ENCODE peak calls at places on chromosomes 2 and 18, in seven cellular contexts. S, C, F, I, R, W and L are unnamed samples.

GRCh38 chr2:129734343-129735034 is 245.0 kb upstream of the RAB6C start:
- DNase-seq in S (no peak), C (no peak), F (no peak), I (no peak), R (no peak), W (no peak), L (no peak)

GRCh38 chr2:189751080-189751658 is 11.4 kb downstream of the OSGEPL1 start:
- DNase-seq in S (no peak), C (peak; percentile 61), F (no peak), I (peak; percentile 52), R (peak; percentile 57), W (no peak), L (peak; percentile 50)

GRCh38 chr2:217919781-217920351 is 82.9 kb downstream of the TNS1 start:
- DNase-seq in S (no peak), C (no peak), F (peak; percentile 77), I (peak; percentile 89), R (peak; percentile 54), W (peak; percentile 60), L (no peak)

GRCh38 chr2:229314117-229314516 is 43.0 kb upstream of the PID1 start:
- DNase-seq in S (no peak), C (no peak), F (no peak), I (peak; percentile 50), R (no peak), W (no peak), L (no peak)

GRCh38 chr2:42001696-42002331 is 46.0 kb upstream of the PKDCC start:
- DNase-seq in S (no peak), C (no peak), F (peak; percentile 29), I (no peak), R (no peak), W (no peak), L (no peak)

GRCh38 chr2:28009732-28010131 is 119.2 kb downstream of the BABAM2 start:
- DNase-seq in S (no peak), C (no peak), F (no peak), I (peak; percentile 33), R (no peak), W (no peak), L (no peak)

GRCh38 chr18:36095936-36096519 is 28.7 kb upstream of the RPRD1A start:
- DNase-seq in S (no peak), C (peak; percentile 4), F (peak; percentile 44), I (peak; percentile 89), R (peak; percentile 69), W (no peak), L (no peak)

GRCh38 chr2:235390816-235391194 is 103.0 kb upstream of the AGAP1 start:
- DNase-seq in S (no peak), C (no peak), F (no peak), I (no peak), R (no peak), W (no peak), L (no peak)

GRCh38 chr18:77059294-77059916 is 73.2 kb downstream of the MBP start:
- DNase-seq in S (no peak), C (peak; percentile 50), F (no peak), I (peak; percentile 82), R (peak; percentile 91), W (no peak), L (peak; percentile 45)

GRCh38 chr2:100242891-100243670 is 79.2 kb downstream of the LONRF2 start:
- DNase-seq in S (peak; percentile 63), C (peak; percentile 63), F (no peak), I (peak; percentile 59), R (peak; percentile 77), W (no peak), L (peak; percentile 91)

GRCh38 chr2:20229322-20230201 is 4.6 kb upstream of the SDC1 start:
- DNase-seq in S (no peak), C (no peak), F (peak; percentile 41), I (no peak), R (no peak), W (no peak), L (no peak)

GRCh38 chr18:21448301-21448700 is 152.2 kb downstream of the ESCO1 start:
- DNase-seq in S (no peak), C (no peak), F (no peak), I (no peak), R (no peak), W (no peak), L (no peak)

GRCh38 chr18:79815657-79816056 is 17.9 kb downstream of the KCNG2 start:
- DNase-seq in S (no peak), C (no peak), F (no peak), I (no peak), R (no peak), W (no peak), L (no peak)

GRCh38 chr2:41061371-41061770 is 609.5 kb upstream of the SLC8A1 start:
- DNase-seq in S (no peak), C (no peak), F (peak; percentile 73), I (peak; percentile 2), R (no peak), W (no peak), L (no peak)

GRCh38 chr2:226690471-226691024 is 109.1 kb downstream of the IRS1 start:
- DNase-seq in S (no peak), C (no peak), F (no peak), I (no peak), R (no peak), W (no peak), L (no peak)

GRCh38 chr2:240438810-240439697 is 3.6 kb downstream of the GPC1 start:
- DNase-seq in S (no peak), C (no peak), F (no peak), I (no peak), R (no peak), W (no peak), L (no peak)

GRCh38 chr2:186848873-186849578 is at the start of gene ZSWIM2:
- DNase-seq in S (peak; percentile 36), C (no peak), F (peak; percentile 15), I (peak; percentile 95), R (no peak), W (peak; percentile 72), L (peak; percentile 89)

GRCh38 chr2:223055140-223055539 is 3.1 kb downstream of the KCNE4 start:
- DNase-seq in S (no peak), C (no peak), F (no peak), I (peak; percentile 92), R (no peak), W (no peak), L (no peak)

GRCh38 chr18:58175122-58175687 is 131.2 kb downstream of the NEDD4L start:
- DNase-seq in S (no peak), C (no peak), F (no peak), I (no peak), R (no peak), W (no peak), L (peak; percentile 46)

GRCh38 chr2:223008936-223009335 is 43.1 kb upstream of the KCNE4 start:
- DNase-seq in S (no peak), C (no peak), F (no peak), I (no peak), R (no peak), W (no peak), L (no peak)

GRCh38 chr2:146677280-146677679 is 1167.5 kb upstream of the ACVR2A start:
- DNase-seq in S (no peak), C (peak; percentile 9), F (no peak), I (no peak), R (no peak), W (no peak), L (no peak)

GRCh38 chr18:50051288-50051687 is 143.7 kb downstream of the MYO5B start:
- DNase-seq in S (no peak), C (peak; percentile 14), F (no peak), I (peak; percentile 6), R (peak; percentile 2), W (no peak), L (no peak)

GRCh38 chr2:42959148-42959992 is 167.0 kb upstream of the HAAO start:
- DNase-seq in S (no peak), C (no peak), F (no peak), I (peak; percentile 97), R (peak; percentile 97), W (no peak), L (no peak)

GRCh38 chr2:230525682-230526081 is 109.7 kb downstream of the SP100 start:
- DNase-seq in S (no peak), C (no peak), F (no peak), I (no peak), R (no peak), W (no peak), L (no peak)

GRCh38 chr18:79681484-79682387 is 2.1 kb downstream of the CTDP1 start:
- DNase-seq in S (no peak), C (no peak), F (no peak), I (no peak), R (peak; percentile 90), W (no peak), L (no peak)

GRCh38 chr2:106030287-106031268 is 163.5 kb downstream of the UXS1 start:
- DNase-seq in S (no peak), C (peak; percentile 80), F (peak; percentile 70), I (peak; percentile 88), R (peak; percentile 35), W (no peak), L (no peak)

GRCh38 chr2:29655391-29656086 is 265.8 kb downstream of the ALK start:
- DNase-seq in S (no peak), C (no peak), F (no peak), I (peak; percentile 2), R (no peak), W (no peak), L (no peak)

GRCh38 chr2:31232586-31232985 is 1.4 kb upstream of the EHD3 start:
- DNase-seq in S (no peak), C (no peak), F (no peak), I (no peak), R (no peak), W (no peak), L (no peak)

GRCh38 chr2:2590141-2590540 is 259.1 kb upstream of the MYT1L start:
- DNase-seq in S (no peak), C (no peak), F (no peak), I (no peak), R (no peak), W (no peak), L (no peak)

GRCh38 chr18:31103423-31103822 is 1.2 kb upstream of the DSC2 start:
- DNase-seq in S (no peak), C (no peak), F (no peak), I (no peak), R (no peak), W (no peak), L (no peak)

GRCh38 chr2:169221745-169222369 is 140.5 kb downstream of the LRP2 start:
- DNase-seq in S (no peak), C (no peak), F (no peak), I (peak; percentile 49), R (peak; percentile 68), W (no peak), L (no peak)
- TF ChIP-seq CTCF in S (peak; percentile 56), C (peak; percentile 44), F (peak; percentile 12), I (peak; percentile 56), R (peak; percentile 48), W (peak; percentile 46), L (peak; percentile 23)

GRCh38 chr18:52007109-52007508 is 332.9 kb upstream of the DCC start:
- DNase-seq in S (no peak), C (no peak), F (no peak), I (no peak), R (no peak), W (no peak), L (no peak)
- TF ChIP-seq CTCF in S (no peak), C (no peak), F (no peak), I (no peak), R (peak; percentile 3), W (peak; percentile 22), L (no peak)

GRCh38 chr2:203650860-203651613 is 55.4 kb upstream of the CD28 start:
- DNase-seq in S (no peak), C (peak; percentile 53), F (no peak), I (peak; percentile 81), R (peak; percentile 63), W (no peak), L (no peak)
- TF ChIP-seq CTCF in S (no peak), C (peak; percentile 24), F (peak; percentile 28), I (peak; percentile 38), R (peak; percentile 2), W (peak; percentile 44), L (no peak)

GRCh38 chr2:157922815-157923214 is 46.7 kb upstream of the ACVR1 start:
- DNase-seq in S (no peak), C (no peak), F (no peak), I (no peak), R (no peak), W (no peak), L (no peak)
- TF ChIP-seq CTCF in S (no peak), C (no peak), F (no peak), I (no peak), R (no peak), W (no peak), L (no peak)